ENCODE peak calls at places on chromosomes 1 and 21, in nine cellular contexts. U is RWPE1, R is GM12865, S is nephron progenitor cell, O is activated B cell treated with CpG ODN at 0.5 μM for 24 hours, A is upper lobe of left lung, B is omental fat pad, Y is hepatocyte, G is IMR-90. J is an unnamed sample.

GRCh38 chr1:21939650-21940374 is 2.7 kb upstream of the HSPG2 start:
- DNase-seq in B (peak), G (peak), A (peak), U (peak), S (no peak), Y (peak), R (peak), O (no peak), J (peak)

GRCh38 chr1:71463144-71463543 is 382.3 kb upstream of the ZRANB2 start:
- DNase-seq in R (no peak), Y (no peak), O (no peak), B (no peak), S (no peak), A (no peak), U (no peak), G (peak), J (no peak)

GRCh38 chr1:39782103-39782502 is 6.6 kb downstream of the BMP8B start:
- DNase-seq in G (no peak), A (no peak), U (no peak), R (no peak), Y (no peak), B (no peak), O (no peak), S (no peak), J (no peak)

GRCh38 chr1:86583593-86583992 is 36.7 kb downstream of the CLCA4 start:
- DNase-seq in S (no peak), A (no peak), O (no peak), R (no peak), Y (no peak), B (no peak), U (no peak), G (no peak), J (no peak)

GRCh38 chr1:168397806-168398205 is 117.1 kb downstream of the TBX19 start:
- DNase-seq in Y (no peak), A (no peak), S (no peak), B (no peak), R (no peak), G (no peak), O (no peak), U (no peak), J (no peak)

GRCh38 chr1:112727716-112728115 is 12.6 kb upstream of the PPM1J start:
- DNase-seq in R (no peak), U (no peak), O (no peak), A (no peak), S (no peak), Y (no peak), B (no peak), G (peak), J (no peak)

GRCh38 chr1:26833432-26834405 is 7.2 kb downstream of the ZDHHC18 start:
- DNase-seq in B (no peak), Y (no peak), A (peak), S (no peak), U (no peak), O (peak), G (no peak), R (peak), J (no peak)

GRCh38 chr1:3614755-3615742 is 3.7 kb upstream of the MEGF6 start:
- DNase-seq in S (peak), A (no peak), R (peak), G (no peak), Y (peak), B (no peak), O (no peak), U (no peak), J (no peak)

GRCh38 chr1:158285756-158286241 is 3.9 kb upstream of the CD1C start:
- DNase-seq in G (no peak), R (peak), A (peak), Y (no peak), S (no peak), O (peak), B (no peak), U (no peak), J (no peak)

GRCh38 chr21:44702973-44703730 is 6.2 kb downstream of the KRTAP10-12 start:
- DNase-seq in U (no peak), S (no peak), G (peak), Y (no peak), O (no peak), A (no peak), R (no peak), B (no peak), J (peak)

GRCh38 chr1:42317308-42317707 is 17.7 kb downstream of the FOXJ3 start:
- DNase-seq in A (no peak), S (no peak), U (no peak), G (no peak), O (no peak), Y (no peak), R (no peak), B (no peak), J (no peak)

GRCh38 chr1:244090645-244091044 is 39.6 kb downstream of the ZBTB18 start:
- DNase-seq in A (no peak), B (no peak), S (no peak), G (no peak), Y (no peak), O (no peak), R (no peak), U (no peak), J (no peak)

GRCh38 chr1:228735871-228736586 is 750 bp downstream of the RHOU start:
- DNase-seq in S (peak), A (peak), G (peak), Y (peak), O (no peak), B (no peak), U (peak), R (no peak), J (peak)

DNA sequence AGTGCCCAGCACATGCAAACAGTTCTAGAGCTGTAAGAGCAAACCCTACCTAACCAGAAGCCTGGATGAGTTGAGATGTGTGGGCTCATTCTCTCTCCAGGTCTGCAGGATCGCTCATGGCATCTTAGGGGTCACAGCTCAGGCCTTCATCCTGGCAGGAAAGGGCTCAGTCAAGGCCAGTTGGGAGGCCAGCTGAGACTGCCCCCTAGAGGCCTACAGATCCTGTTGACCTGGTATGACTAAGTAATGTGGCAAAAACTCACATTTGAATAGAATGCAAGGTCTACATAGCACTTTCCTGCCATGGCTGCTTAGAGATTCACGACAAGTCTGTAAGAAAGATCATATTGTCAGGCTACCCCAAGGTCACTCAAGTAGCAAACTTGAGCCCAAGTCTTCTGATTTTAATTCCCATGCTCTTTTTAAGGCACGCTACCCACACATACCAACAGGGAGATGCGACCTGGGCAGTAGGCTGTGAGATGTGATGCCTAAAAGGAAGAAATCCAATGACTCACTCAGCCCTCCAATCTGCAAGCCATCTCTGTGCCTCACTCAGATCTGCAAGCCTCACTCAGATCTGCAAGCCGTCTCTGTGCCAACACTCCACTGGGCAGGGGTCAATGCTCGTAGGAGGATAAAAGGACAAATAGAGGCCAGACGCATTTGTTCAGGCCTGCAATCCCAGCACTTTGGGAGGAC is 5.1 kb upstream of the CAPN8 start:
- DNase-seq in U (no peak), A (peak), R (peak), O (no peak), Y (peak), G (peak), B (no peak), S (peak), J (no peak)
- TF ChIP-seq CTCF in U (no peak), A (peak), R (peak), O (no peak), Y (peak), G (peak), B (no peak), S (peak), J (peak)

GRCh38 chr1:198842686-198843085 is 203.8 kb downstream of the PTPRC start:
- DNase-seq in B (no peak), R (no peak), U (no peak), A (no peak), G (no peak), O (no peak), S (no peak), Y (no peak), J (no peak)

GRCh38 chr1:198838022-198838342 is 199.1 kb downstream of the PTPRC start:
- DNase-seq in A (no peak), U (no peak), Y (no peak), R (no peak), B (no peak), G (no peak), S (no peak), O (no peak), J (no peak)

GRCh38 chr1:198833706-198834497 is 195.1 kb downstream of the PTPRC start:
- DNase-seq in R (peak), B (no peak), Y (no peak), O (no peak), A (no peak), S (no peak), G (no peak), U (no peak), J (no peak)

DNA sequence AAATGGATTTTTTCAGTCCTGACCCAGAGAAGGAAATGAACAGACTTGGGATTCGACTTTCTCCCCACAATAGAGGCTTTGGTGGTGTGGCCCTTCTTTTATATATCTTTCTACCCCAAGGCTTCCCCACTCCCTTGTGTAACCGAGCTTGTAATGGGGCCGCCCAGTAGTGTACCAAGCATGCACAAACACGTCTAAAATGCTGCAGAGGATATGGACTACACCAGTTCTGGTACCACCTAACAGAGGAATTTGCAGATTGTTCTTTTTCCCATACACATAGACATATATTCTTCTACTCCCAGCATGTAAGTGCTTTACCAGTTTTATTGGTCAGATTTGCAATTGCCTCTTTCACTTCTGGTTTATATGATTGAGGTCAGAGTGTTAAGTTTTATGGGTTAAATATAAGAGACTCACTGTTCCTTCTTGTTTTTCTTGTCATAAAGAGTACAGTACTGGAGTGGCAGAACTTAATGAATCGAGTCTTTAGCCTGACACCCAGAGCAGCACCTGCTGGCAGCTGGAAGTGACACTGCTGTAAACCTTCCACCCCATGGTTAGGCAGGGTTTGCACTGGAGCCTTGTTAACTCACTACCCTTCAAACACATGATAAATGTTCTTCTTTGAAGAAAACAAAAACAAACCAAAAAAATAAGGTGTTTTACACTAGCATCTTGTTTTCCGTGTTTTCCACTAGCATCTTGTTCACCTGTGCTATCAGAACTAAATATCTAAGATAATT is 198.6 kb downstream of the PTPRC start:
- DNase-seq in U (peak), B (no peak), S (no peak), Y (no peak), R (peak), O (no peak), A (no peak), G (no peak), J (no peak)
- TF ChIP-seq CTCF in U (no peak), B (no peak), S (no peak), Y (no peak), R (no peak), O (no peak), A (no peak), G (no peak), J (no peak)

GRCh38 chr1:195105773-195106172 is 1502.5 kb downstream of the KCNT2 start:
- DNase-seq in B (no peak), A (no peak), S (no peak), R (no peak), O (no peak), U (no peak), G (peak), Y (peak), J (no peak)

GRCh38 chr1:195105281-195105680 is 1503.0 kb downstream of the KCNT2 start:
- DNase-seq in B (no peak), Y (no peak), R (peak), U (no peak), A (no peak), O (no peak), G (no peak), S (no peak), J (no peak)
- TF ChIP-seq CTCF in B (no peak), Y (no peak), R (peak), U (no peak), A (no peak), O (no peak), G (no peak), S (no peak), J (no peak)

DNA sequence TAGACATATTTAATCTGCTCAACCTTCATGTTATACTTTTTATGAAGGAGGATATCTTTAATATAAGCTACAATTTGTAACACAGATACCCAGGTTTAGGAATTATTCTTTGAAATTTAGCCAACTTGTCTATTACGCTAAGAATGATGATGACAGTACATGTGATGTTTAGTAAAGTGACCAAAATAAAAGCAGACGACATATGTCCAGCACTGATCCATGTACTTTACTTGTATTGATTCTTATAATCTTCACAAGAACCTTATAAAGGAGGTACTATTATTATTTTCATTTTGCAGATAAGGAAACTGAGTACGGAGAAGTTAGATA is 37.2 kb upstream of the ATG4C start:
- DNase-seq in U (no peak), R (no peak), G (no peak), O (no peak), Y (no peak), B (no peak), A (no peak), S (no peak), J (no peak)
- TF ChIP-seq CTCF in U (peak), R (no peak), G (no peak), O (no peak), Y (no peak), B (no peak), A (no peak), S (no peak), J (no peak)

DNA sequence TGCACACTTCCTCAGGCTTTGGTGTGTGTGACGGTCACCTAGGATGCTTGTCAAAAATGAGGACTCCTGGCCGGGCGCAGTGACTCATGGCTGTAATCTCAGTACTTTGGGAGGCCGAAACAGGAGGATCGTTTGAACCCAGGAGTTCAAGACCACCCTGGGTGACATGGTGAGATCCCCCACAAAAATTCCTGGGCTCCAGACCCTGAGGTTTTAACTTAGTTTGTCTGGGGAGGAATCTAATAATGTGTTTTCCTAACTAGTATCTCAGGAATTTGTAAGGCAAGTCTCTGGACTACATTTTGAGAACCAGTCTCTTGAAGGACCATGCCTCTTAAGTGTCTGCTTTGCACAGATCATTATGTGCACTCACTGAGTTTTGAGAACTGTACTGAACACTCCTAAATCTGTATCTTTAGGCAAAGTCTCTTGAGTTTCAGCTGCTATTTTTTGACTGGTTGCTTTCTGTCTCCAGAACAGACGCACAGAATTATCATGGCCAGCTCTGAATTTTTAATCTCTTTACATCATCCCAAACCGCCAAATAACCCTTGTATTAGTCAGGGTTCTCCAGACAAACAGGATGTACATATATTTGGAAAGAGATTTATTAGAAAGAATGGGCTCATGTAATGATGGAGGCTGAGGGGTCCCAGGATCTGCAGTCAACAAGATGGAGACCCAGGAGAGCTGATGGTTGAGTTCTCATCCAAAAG is 45.5 kb upstream of the VANGL1 start:
- DNase-seq in U (no peak), G (peak), S (no peak), B (no peak), Y (no peak), O (no peak), A (no peak), R (no peak), J (no peak)
- TF ChIP-seq CTCF in U (peak), G (no peak), S (no peak), B (no peak), Y (no peak), O (peak), A (no peak), R (no peak), J (peak)

J was measured in mesothelial cell of epicardium.